ENCODE peak calls at places on chromosomes 5 and 9, in four cellular contexts. X is K562, W is HepG2, N is GM12878. E is an unnamed sample.
A peak's percentile ranks its signal among the peaks of the same experiment; 100 is the strongest.

GRCh38 chr5:115961413-115962238 is 649 bp upstream of the LVRN start:
- DNase-seq in W (no peak), X (no peak), N (no peak), E (no peak)

GRCh38 chr9:126606483-126606870 is 7.3 kb upstream of the LMX1B start:
- DNase-seq in X (no peak), N (no peak), W (no peak), E (no peak)

GRCh38 chr5:134647750-134648424 is 698 bp upstream of the SEC24A start:
- DNase-seq in X (no peak), W (peak; percentile 21), N (peak; percentile 85), E (no peak)

GRCh38 chr5:154830219-154830595 is 20.2 kb downstream of the FAXDC2 start:
- DNase-seq in N (no peak), W (no peak), X (no peak), E (no peak)

GRCh38 chr9:14189578-14189977 is 124.4 kb downstream of the NFIB start:
- DNase-seq in X (no peak), W (no peak), N (no peak), E (no peak)

GRCh38 chr9:82777366-82777765 is 285.6 kb downstream of the RASEF start:
- DNase-seq in W (no peak), X (no peak), N (no peak), E (no peak)

GRCh38 chr9:35962126-35962906 is 4.4 kb upstream of the OR2S2 start:
- DNase-seq in N (no peak), X (peak; percentile 13), W (no peak), E (no peak)

GRCh38 chr9:36833954-36834353 is 200.1 kb downstream of the PAX5 start:
- DNase-seq in N (no peak), X (peak; percentile 9), W (no peak), E (no peak)

GRCh38 chr9:127154003-127154389 is 31.6 kb upstream of the ANGPTL2 start:
- DNase-seq in N (no peak), X (no peak), W (no peak), E (no peak)

DNA sequence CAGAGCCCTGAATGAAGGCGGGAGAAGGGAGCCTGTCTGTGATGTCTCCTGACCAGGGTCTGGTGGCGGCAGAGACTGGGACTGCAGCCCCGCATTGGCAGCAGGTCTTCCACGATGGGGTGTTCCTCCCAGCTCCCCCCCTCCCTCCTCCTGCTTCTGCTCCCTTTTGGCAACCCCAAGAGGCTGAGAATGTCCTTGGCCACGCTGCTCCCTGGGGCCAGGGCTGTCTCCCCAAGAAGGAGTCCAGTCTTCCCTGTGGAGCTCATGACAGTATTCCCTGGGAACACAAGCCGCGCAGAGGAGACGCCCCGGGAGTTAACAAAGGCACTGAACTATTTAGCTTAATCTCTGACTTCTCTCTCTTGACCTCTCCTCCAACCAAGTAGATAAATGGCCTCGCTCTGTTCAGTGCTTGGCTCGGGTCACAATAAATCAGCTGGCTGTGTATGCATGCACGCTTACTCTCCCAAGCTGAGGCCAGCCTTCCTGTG is 84.0 kb upstream of the NEURL1B start:
- DNase-seq in X (no peak), N (no peak), W (no peak), E (no peak)
- TF ChIP-seq REST in X (no peak), N (no peak), W (no peak), E (no peak)

GRCh38 chr5:4837489-4838058 is 302.6 kb upstream of the ADAMTS16 start:
- DNase-seq in N (no peak), X (no peak), W (no peak), E (no peak)

GRCh38 chr5:4831325-4831724 is 308.8 kb upstream of the ADAMTS16 start:
- DNase-seq in N (no peak), X (no peak), W (no peak), E (no peak)

GRCh38 chr5:4832491-4832890 is 307.6 kb upstream of the ADAMTS16 start:
- DNase-seq in N (no peak), X (no peak), W (no peak), E (no peak)
- TF ChIP-seq MYC in N (no peak), X (no peak), W (no peak), E (no peak)

GRCh38 chr5:124064956-124065355 is 553.0 kb downstream of the CSNK1G3 start:
- DNase-seq in W (no peak), X (no peak), N (no peak), E (no peak)

GRCh38 chr5:124060010-124060409 is 548.0 kb downstream of the CSNK1G3 start:
- DNase-seq in X (no peak), W (no peak), N (no peak), E (no peak)

GRCh38 chr5:124060413-124061095 is 548.6 kb downstream of the CSNK1G3 start:
- DNase-seq in N (no peak), X (no peak), W (no peak), E (no peak)

GRCh38 chr5:124059200-124059599 is 547.2 kb downstream of the CSNK1G3 start:
- DNase-seq in N (no peak), W (no peak), X (no peak), E (no peak)

GRCh38 chr5:124061663-124062062 is 549.7 kb downstream of the CSNK1G3 start:
- DNase-seq in X (no peak), W (no peak), N (no peak), E (no peak)
- TF ChIP-seq REST in X (no peak), W (no peak), N (no peak), E (no peak)

GRCh38 chr5:148909001-148909400 is 82.6 kb downstream of the ADRB2 start:
- DNase-seq in W (no peak), N (no peak), X (no peak), E (no peak)
- TF ChIP-seq MYC in W (no peak), N (no peak), X (no peak), E (no peak)

GRCh38 chr5:175335691-175336090 is 108.3 kb downstream of the DRD1 start:
- DNase-seq in N (no peak), X (no peak), W (peak; percentile 47), E (no peak)
- TF ChIP-seq REST in N (no peak), X (no peak), W (no peak), E (no peak)

GRCh38 chr5:113680534-113680933 is 167.0 kb downstream of the YTHDC2 start:
- DNase-seq in X (no peak), W (no peak), N (no peak), E (no peak)

GRCh38 chr5:113678202-113678601 is 164.7 kb downstream of the YTHDC2 start:
- DNase-seq in W (no peak), X (no peak), N (no peak), E (no peak)

GRCh38 chr5:113675166-113675565 is 161.7 kb downstream of the YTHDC2 start:
- DNase-seq in X (no peak), W (no peak), N (no peak), E (no peak)

GRCh38 chr5:113682497-113683136 is 169.1 kb downstream of the YTHDC2 start:
- DNase-seq in W (no peak), X (no peak), N (no peak), E (no peak)

DNA sequence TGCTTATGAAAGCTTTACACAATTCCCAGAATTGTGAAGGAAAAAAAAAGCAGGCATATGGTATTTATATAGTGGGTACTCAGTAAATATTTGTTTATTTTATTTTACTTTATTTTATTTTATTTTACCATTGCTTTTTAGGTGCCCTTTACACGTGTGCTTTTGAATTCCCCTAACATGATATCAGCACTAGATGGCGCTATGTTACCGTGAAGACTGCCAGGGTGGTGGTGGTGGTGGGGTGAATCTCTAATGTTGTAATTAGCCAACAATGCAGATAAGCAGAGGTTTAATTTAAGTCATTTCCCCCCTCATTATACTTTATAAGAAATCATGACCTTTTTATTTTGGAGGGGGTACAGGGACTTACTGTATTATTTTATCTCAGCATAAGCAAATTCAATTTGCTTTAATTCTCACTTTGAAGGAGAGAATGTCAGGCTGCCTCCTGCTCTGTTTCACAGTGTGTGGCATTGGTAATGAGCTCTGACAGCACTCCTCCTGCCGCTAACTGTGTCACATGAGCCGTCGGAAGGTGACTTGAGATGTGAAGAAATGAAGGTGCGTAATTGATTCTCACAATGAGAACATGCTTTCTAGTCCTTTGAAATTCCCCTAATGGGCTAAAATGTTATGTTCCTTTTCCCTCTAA is 165.6 kb downstream of the YTHDC2 start:
- DNase-seq in X (peak; percentile 66), N (peak; percentile 8), W (peak; percentile 30), E (peak; percentile 43)
- TF ChIP-seq MYC in X (no peak), N (no peak), W (no peak), E (no peak)

GRCh38 chr5:170307575-170308465 is 10.2 kb upstream of the LCP2 start:
- DNase-seq in X (peak; percentile 51), N (no peak), W (no peak), E (peak; percentile 70)
- TF ChIP-seq REST in X (no peak), N (no peak), W (no peak), E (no peak)

E was measured in A549.